ENCODE peak calls at places on chromosome 17, in eight cellular contexts. K is stomach, X is tibial nerve, J is pancreas, Q is neural progenitor cell, L is heart right ventricle, P is cardiac muscle cell, A is endodermal cell. E is an unnamed sample.

GRCh38 chr17:19345067-19345460 is 17.5 kb downstream of the B9D1 start:
- DNase-seq in L (no peak), J (no peak), A (peak; percentile 45), X (no peak), Q (no peak), K (no peak), P (no peak), E (peak; percentile 66)

GRCh38 chr17:29195465-29196081 is 15.4 kb upstream of the MYO18A start:
- DNase-seq in L (no peak), A (peak; percentile 61), X (no peak), Q (no peak), J (no peak), K (no peak), P (no peak), E (no peak)

GRCh38 chr17:4074831-4075495 is 67.9 kb downstream of the ZZEF1 start:
- DNase-seq in Q (peak; percentile 44), J (no peak), A (peak; percentile 62), X (no peak), L (no peak), K (no peak), P (peak; percentile 68), E (no peak)

GRCh38 chr17:16521070-16521727 is 29.2 kb upstream of the LRRC75A start:
- DNase-seq in X (peak; percentile 65), P (peak; percentile 94), A (peak; percentile 92), J (peak; percentile 73), L (peak; percentile 32), Q (peak; percentile 88), K (peak; percentile 77), E (peak; percentile 84)

GRCh38 chr17:36687736-36688135 is 86.4 kb downstream of the MRM1 start:
- DNase-seq in A (peak; percentile 88), L (no peak), J (no peak), K (no peak), X (no peak), P (no peak), Q (peak; percentile 65), E (no peak)

GRCh38 chr17:49516190-49516589 is 21.1 kb downstream of the NGFR start:
- DNase-seq in X (no peak), A (peak; percentile 64), L (no peak), K (no peak), J (no peak), Q (no peak), P (peak; percentile 55), E (no peak)

GRCh38 chr17:63140255-63140654 is 174.2 kb downstream of the TANC2 start:
- DNase-seq in Q (no peak), X (peak; percentile 27), J (no peak), A (no peak), P (peak; percentile 39), K (no peak), L (no peak), E (no peak)

GRCh38 chr17:63701477-63702222 is 1.7 kb upstream of the LIMD2 start:
- DNase-seq in X (no peak), J (no peak), K (peak; percentile 41), A (peak; percentile 53), L (peak; percentile 31), P (no peak), Q (no peak), E (no peak)

GRCh38 chr17:77637807-77638182 is 320.7 kb upstream of the TNRC6C start:
- DNase-seq in P (no peak), A (no peak), J (no peak), X (no peak), K (no peak), L (no peak), Q (peak; percentile 86), E (no peak)

GRCh38 chr17:81396722-81397313 is 1.6 kb downstream of the BAHCC1 start:
- DNase-seq in L (peak; percentile 67), P (peak; percentile 54), J (peak; percentile 67), X (no peak), K (peak; percentile 56), A (no peak), Q (peak; percentile 98), E (no peak)

GRCh38 chr17:17988427-17988945 is 15.8 kb downstream of the DRC3 start:
- DNase-seq in P (no peak), J (no peak), L (no peak), A (peak; percentile 40), Q (no peak), X (no peak), K (no peak), E (no peak)

GRCh38 chr17:3678095-3678820 is 9.6 kb downstream of the EMC6 start:
- DNase-seq in P (no peak), X (no peak), L (no peak), Q (peak; percentile 65), A (peak; percentile 95), K (no peak), J (no peak), E (no peak)

GRCh38 chr17:79196913-79197312 is 122.3 kb downstream of the ENGASE start:
- DNase-seq in P (no peak), K (no peak), A (no peak), L (no peak), J (no peak), X (no peak), Q (no peak), E (no peak)

GRCh38 chr17:64380985-64381384 is 9.7 kb downstream of the PECAM1 start:
- DNase-seq in Q (no peak), K (no peak), P (no peak), J (no peak), A (no peak), X (no peak), L (no peak), E (peak; percentile 14)

GRCh38 chr17:3732171-3732570 is 8.5 kb downstream of the HASPIN start:
- DNase-seq in X (no peak), K (no peak), Q (no peak), J (no peak), A (peak; percentile 73), P (peak; percentile 38), L (no peak), E (no peak)

GRCh38 chr17:43360376-43360738 is 38.4 kb upstream of the ARL4D start:
- DNase-seq in A (no peak), K (peak; percentile 59), L (no peak), P (peak; percentile 88), Q (no peak), J (no peak), X (peak; percentile 67), E (peak; percentile 85)

GRCh38 chr17:78873519-78874340 is 29.3 kb downstream of the CEP295NL start:
- DNase-seq in X (no peak), Q (peak; percentile 33), K (peak; percentile 82), J (peak; percentile 90), P (no peak), L (no peak), A (no peak), E (no peak)

GRCh38 chr17:12815642-12816141 is 26.4 kb downstream of the ARHGAP44 start:
- DNase-seq in K (no peak), A (no peak), Q (no peak), J (no peak), L (no peak), X (no peak), P (no peak), E (no peak)

GRCh38 chr17:55540414-55541091 is 29.3 kb upstream of the SMIM36 start:
- DNase-seq in A (no peak), Q (no peak), J (no peak), X (no peak), L (no peak), P (peak; percentile 37), K (no peak), E (no peak)

DNA sequence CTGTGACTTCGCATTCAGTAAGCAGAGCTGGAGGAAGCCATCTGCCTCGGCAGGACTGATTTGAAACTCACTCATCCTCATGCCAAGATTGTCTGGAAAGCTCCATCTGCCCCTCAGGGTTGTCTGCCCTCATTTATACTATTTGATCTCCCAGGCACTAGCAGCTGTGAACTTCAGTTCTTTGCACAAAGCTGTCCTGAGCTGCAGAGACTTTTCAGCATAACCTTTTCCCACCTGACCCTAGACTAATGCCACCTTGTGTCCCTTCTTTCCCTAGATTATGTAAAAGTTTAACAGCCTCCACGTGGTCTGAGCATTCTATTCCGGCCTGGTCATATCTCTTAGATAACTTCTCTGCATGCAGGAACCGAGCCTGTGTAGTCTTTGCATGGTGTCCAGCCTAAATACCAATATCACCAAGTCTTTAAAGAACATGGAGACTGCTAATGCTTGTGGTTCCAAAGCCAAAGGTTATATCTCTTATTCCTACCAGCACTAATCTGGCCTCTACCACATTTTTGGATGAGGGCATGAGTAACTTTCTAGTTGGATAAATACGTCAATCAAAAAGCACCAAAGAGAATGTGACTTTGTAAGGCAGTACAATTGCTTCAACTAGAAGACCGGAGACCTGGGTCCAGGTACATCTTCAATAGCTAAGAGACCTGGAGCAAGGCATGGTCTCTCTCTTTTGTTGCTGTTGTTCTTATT is 29.1 kb downstream of the STAT5A start:
- DNase-seq in A (no peak), J (no peak), K (no peak), X (no peak), L (no peak), Q (no peak), P (no peak), E (no peak)
- H3K27ac ChIP-seq in A (no peak overlapping the region), J (no peak overlapping the region), K (no peak overlapping the region), X (no peak overlapping the region), L (no peak overlapping the region), Q (no peak overlapping the region), P (no peak overlapping the region), E (no peak overlapping the region)

GRCh38 chr17:76458580-76459490 is 5.9 kb upstream of the UBE2O start:
- DNase-seq in K (peak; percentile 70), J (peak; percentile 62), A (peak; percentile 96), X (no peak), P (peak; percentile 69), L (peak; percentile 57), Q (peak; percentile 82), E (no peak)
- H3K4me3 ChIP-seq in K (no peak overlapping the region), J (no peak overlapping the region), A (no peak overlapping the region), X (no peak overlapping the region), P (no peak overlapping the region), L (no peak overlapping the region), Q (no peak overlapping the region), E (no peak overlapping the region)

DNA sequence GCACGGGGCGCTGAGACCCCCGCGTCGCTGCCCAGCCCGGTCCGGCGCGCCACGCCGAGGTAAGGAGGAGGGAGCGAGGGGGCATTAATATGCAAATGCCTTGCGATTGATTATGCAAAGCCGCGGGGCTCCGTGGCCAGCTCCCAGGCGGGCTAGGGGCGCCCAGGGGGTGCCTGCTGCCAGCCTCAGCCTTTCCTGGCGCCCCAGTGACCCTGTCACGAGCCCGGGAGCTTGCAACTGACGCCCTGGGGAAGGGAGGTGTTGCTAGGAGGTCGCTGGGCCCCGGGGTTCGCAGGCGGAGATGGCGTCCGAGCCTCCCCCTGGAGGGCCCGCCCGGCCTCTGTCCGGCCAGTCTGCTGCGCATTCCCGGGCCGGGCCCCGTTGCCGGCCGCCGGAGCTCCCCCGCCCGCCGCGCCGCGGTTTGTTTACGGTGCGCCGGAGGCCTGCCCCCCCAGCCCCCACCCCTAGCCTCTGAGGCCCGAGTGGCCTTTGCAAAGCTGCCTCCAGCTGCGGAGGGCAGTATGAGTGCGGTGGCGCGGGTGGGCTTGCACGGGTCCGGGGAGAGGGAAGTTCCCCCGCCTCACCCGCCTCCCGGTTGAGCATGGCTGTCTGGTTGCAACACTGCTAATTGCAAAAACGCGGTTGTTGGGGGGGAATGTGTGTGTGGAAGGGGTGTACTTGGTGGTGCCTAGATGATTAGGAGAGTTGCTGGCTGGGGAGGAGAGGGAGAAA is 435 bp downstream of the THRA start:
- DNase-seq in P (peak; percentile 55), X (peak; percentile 59), K (peak; percentile 51), J (peak; percentile 69), L (peak; percentile 61), A (peak; percentile 93), Q (peak; percentile 86), E (peak; percentile 76)
- TF ChIP-seq CTCF in P (no peak), X (no peak), K (no peak), J (no peak), L (no peak), A (no peak), Q (no peak), E (no peak)

DNA sequence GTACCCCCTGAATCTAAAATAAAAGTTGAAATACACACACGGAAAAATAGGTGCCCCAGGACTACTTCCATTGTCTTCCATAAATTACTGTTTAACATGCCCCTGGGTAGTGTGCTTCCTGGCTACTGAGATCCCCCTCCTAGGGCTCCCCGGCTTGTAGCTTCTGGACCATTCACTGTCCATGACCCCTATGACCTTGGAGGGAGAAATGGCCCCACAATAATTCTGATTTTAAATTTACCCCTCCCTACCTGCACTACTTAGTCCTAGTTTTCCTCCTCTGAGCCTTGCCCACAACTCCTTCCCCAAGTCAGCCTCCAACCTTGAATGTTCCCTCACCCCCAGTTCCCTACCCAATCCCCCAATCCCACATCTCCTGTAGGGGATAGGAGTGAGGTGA is 9.6 kb upstream of the MSL1 start:
- DNase-seq in X (no peak), Q (no peak), L (no peak), J (no peak), A (no peak), P (no peak), K (no peak), E (no peak)
- H3K27ac ChIP-seq in X (peak overlapping the region; percentile 98), Q (no peak overlapping the region), L (peak overlapping the region; percentile 99), J (peak overlapping the region; percentile 67), A (no peak overlapping the region), P (peak overlapping the region; percentile 44), K (peak overlapping the region; percentile 79), E (peak overlapping the region; percentile 94)

E was measured in coronary artery.